ENCODE peak calls at places on chromosomes 12 and 14, in eight cellular contexts. H is transverse colon, J is A549, N is HepG2, W is H1, X is stomach, Y is GM12878, I is esophagus muscularis mucosa. U is an unnamed sample.

GRCh38 chr12:101919447-101919846 is 42.1 kb downstream of the DRAM1 start:
- DNase-seq in H (no peak), J (no peak), N (no peak), W (no peak), X (no peak), Y (no peak), I (no peak), U (no peak)

GRCh38 chr12:39816671-39817185 is 197.1 kb upstream of the ABCD2 start:
- DNase-seq in H (no peak), J (no peak), N (no peak), W (no peak), X (no peak), Y (no peak), I (no peak), U (no peak)

GRCh38 chr12:122003646-122004611 is 17.8 kb upstream of the BCL7A start:
- DNase-seq in H (peak; percentile 12), J (no peak), N (no peak), W (no peak), X (no peak), Y (no peak), I (peak; percentile 81), U (no peak)

GRCh38 chr14:22200977-22201605 is 387.9 kb downstream of the DAD1 start:
- DNase-seq in H (no peak), J (peak; percentile 16), N (peak; percentile 71), W (no peak), X (no peak), Y (peak; percentile 3), I (no peak), U (no peak)

GRCh38 chr14:35534884-35535793 is 1.2 kb downstream of the INSM2 start:
- DNase-seq in H (peak; percentile 59), J (peak; percentile 33), N (peak; percentile 61), W (peak; percentile 93), X (peak; percentile 63), Y (no peak), I (no peak), U (peak; percentile 31)

GRCh38 chr12:20646239-20646827 is 48.8 kb upstream of the SLCO1C1 start:
- DNase-seq in H (no peak), J (peak; percentile 36), N (peak; percentile 58), W (no peak), X (no peak), Y (no peak), I (no peak), U (no peak)

GRCh38 chr12:124979568-124979967 is 9.4 kb downstream of the DHX37 start:
- DNase-seq in H (no peak), J (no peak), N (no peak), W (no peak), X (no peak), Y (no peak), I (no peak), U (no peak)

GRCh38 chr12:73892181-73892580 is 645.5 kb upstream of the ATXN7L3B start:
- DNase-seq in H (no peak), J (no peak), N (no peak), W (no peak), X (no peak), Y (no peak), I (no peak), U (no peak)

GRCh38 chr12:111677186-111677585 is 8.6 kb downstream of the BRAP start:
- DNase-seq in H (no peak), J (no peak), N (no peak), W (no peak), X (no peak), Y (no peak), I (no peak), U (no peak)

GRCh38 chr12:62192486-62193250 is 67.5 kb upstream of the USP15 start:
- DNase-seq in H (peak; percentile 20), J (peak; percentile 74), N (peak; percentile 71), W (no peak), X (peak; percentile 35), Y (peak; percentile 20), I (no peak), U (peak; percentile 48)

GRCh38 chr14:95382747-95383146 is 63.0 kb upstream of the CLMN start:
- DNase-seq in H (no peak), J (no peak), N (no peak), W (no peak), X (no peak), Y (no peak), I (no peak), U (no peak)

GRCh38 chr12:40597133-40597532 is 95.1 kb upstream of the CNTN1 start:
- DNase-seq in H (no peak), J (no peak), N (no peak), W (no peak), X (no peak), Y (no peak), I (no peak), U (no peak)

GRCh38 chr14:52348796-52349195 is 34.7 kb downstream of the PTGER2 start:
- DNase-seq in H (no peak), J (no peak), N (no peak), W (no peak), X (no peak), Y (no peak), I (no peak), U (no peak)

GRCh38 chr12:130978785-130979184 is 25.1 kb downstream of the ADGRD1 start:
- DNase-seq in H (no peak), J (no peak), N (no peak), W (no peak), X (no peak), Y (no peak), I (no peak), U (no peak)

GRCh38 chr14:30559638-30560071 is 697 bp downstream of the G2E3 start:
- DNase-seq in H (no peak), J (no peak), N (peak; percentile 64), W (no peak), X (no peak), Y (no peak), I (no peak), U (no peak)

GRCh38 chr12:116933512-116934246 is 22.9 kb downstream of the FBXW8 start:
- DNase-seq in H (no peak), J (no peak), N (no peak), W (no peak), X (no peak), Y (no peak), I (no peak), U (no peak)

GRCh38 chr12:131511391-131511802 is 199.5 kb upstream of the SFSWAP start:
- DNase-seq in H (peak; percentile 12), J (no peak), N (no peak), W (no peak), X (no peak), Y (peak; percentile 73), I (no peak), U (no peak)

DNA sequence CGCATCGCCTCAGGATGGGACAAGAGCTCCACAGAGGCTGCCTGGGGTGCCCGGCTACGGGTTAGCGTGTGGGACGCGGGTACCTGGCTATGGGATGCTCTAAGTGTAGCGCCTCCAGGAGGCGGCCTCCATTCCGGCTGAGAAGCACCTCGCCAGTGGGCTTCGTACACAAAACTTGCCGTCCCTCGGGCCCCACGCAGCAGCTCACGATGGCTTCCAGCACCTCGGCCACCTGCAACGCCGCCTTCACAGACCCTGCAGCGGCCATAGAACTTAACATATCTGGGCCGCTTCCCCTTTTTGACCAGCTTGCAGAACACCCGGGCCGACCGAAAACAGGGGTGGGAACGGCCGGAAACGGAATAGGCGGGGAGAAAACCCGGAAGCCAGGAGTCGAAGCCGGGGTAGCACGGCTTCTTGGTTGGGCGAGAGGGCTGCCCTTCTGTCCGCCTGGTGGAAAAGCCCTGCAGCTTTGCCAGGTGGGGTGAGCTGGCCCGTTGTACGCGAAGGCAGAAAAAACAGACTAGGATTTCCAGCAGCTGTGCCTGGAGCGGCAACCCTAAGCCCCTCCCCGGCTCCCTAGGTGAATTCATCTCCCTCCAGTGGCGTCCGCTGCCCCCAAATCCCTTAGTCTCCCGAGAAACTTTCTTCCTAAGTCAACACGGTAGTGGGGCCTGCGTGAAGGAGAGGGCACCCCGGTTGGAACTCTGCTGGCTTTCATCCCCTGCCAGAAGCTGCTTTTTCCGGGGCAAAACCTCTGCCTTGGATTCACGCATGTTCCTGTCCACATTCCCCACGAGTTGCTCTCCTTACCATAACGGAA is at the start of gene BBS10:
- DNase-seq in H (peak; percentile 91), J (peak; percentile 86), N (peak; percentile 86), W (peak; percentile 89), X (peak; percentile 91), Y (peak; percentile 70), I (peak; percentile 97), U (peak; percentile 88)
- TF ChIP-seq POLR2A in H (peak; percentile 50), J (peak; percentile 87), N (peak; percentile 78), W (peak; percentile 52), X (no peak), Y (peak; percentile 93), I (no peak), U (no peak)

DNA sequence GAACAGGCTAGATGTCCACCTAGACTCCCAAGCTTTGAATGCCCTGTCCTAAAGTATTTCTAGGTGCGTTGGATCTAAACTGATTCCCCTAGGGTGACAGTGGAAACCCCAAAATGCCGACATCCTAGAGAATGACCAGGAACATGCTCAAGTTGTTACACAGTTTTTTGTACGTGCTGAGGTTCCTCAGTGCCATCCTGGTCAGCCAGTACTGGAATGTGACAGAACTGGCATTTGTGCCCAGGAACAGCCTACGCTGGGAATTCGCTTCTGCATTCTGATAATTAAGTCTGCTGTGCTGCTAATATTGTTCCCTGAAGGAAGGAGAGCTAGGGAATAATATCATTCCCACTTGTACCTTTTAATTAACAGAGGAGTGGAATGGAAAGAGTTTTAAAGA is 40.3 kb downstream of the BORCS5 start:
- DNase-seq in H (no peak), J (no peak), N (no peak), W (no peak), X (no peak), Y (no peak), I (no peak), U (no peak)
- TF ChIP-seq EP300 in H (no peak), J (no peak), N (no peak), W (no peak), X (no peak), Y (no peak), I (no peak), U (no peak)

GRCh38 chr12:64610092-64610659 is at the start of gene RASSF3:
- DNase-seq in H (peak; percentile 85), J (peak; percentile 53), N (peak; percentile 44), W (peak; percentile 85), X (peak; percentile 82), Y (no peak), I (no peak), U (peak; percentile 70)
- TF ChIP-seq POLR2A in H (peak; percentile 59), J (peak; percentile 54), N (no peak), W (peak; percentile 9), X (no peak), Y (peak; percentile 74), I (peak; percentile 6), U (peak; percentile 38)

GRCh38 chr12:3137814-3138445 is 60.8 kb downstream of the TSPAN9 start:
- DNase-seq in H (no peak), J (no peak), N (no peak), W (peak; percentile 46), X (no peak), Y (no peak), I (no peak), U (no peak)

GRCh38 chr12:3138896-3139590 is 61.9 kb downstream of the TSPAN9 start:
- DNase-seq in H (no peak), J (no peak), N (no peak), W (peak; percentile 48), X (no peak), Y (no peak), I (no peak), U (peak; percentile 40)

GRCh38 chr12:3141339-3142321 is 64.5 kb downstream of the TSPAN9 start:
- DNase-seq in H (no peak), J (no peak), N (no peak), W (peak; percentile 44), X (no peak), Y (no peak), I (no peak), U (no peak)

GRCh38 chr12:3140284-3140683 is 63.1 kb downstream of the TSPAN9 start:
- DNase-seq in H (no peak), J (no peak), N (no peak), W (peak; percentile 43), X (no peak), Y (no peak), I (no peak), U (no peak)

GRCh38 chr12:3139760-3140159 is 62.6 kb downstream of the TSPAN9 start:
- DNase-seq in H (no peak), J (no peak), N (no peak), W (peak; percentile 46), X (no peak), Y (no peak), I (no peak), U (no peak)
- TF ChIP-seq EP300 in H (no peak), J (no peak), N (no peak), W (no peak), X (no peak), Y (no peak), I (no peak), U (no peak)

U was measured in ovary.